ENCODE peak calls at places on chromosomes 6 and 20, in four cellular contexts. G is IMR-90, K is GM12878, J is endodermal cell. B is an unnamed sample.
A peak's percentile ranks its signal among the peaks of the same experiment; 100 is the strongest.

GRCh38 chr6:168058691-168059551 is 20.1 kb downstream of the FRMD1 start:
- DNase-seq in G (no peak), K (no peak), J (peak; percentile 82), B (no peak)

GRCh38 chr20:42018979-42019378 is 400.8 kb upstream of the CHD6 start:
- DNase-seq in G (no peak), K (no peak), J (peak; percentile 68), B (no peak)

GRCh38 chr20:1924910-1925861 is 30.0 kb downstream of the SIRPA start:
- DNase-seq in G (no peak), K (no peak), J (peak; percentile 61), B (no peak)

GRCh38 chr6:130269969-130270635 is 47.4 kb upstream of the SAMD3 start:
- DNase-seq in G (no peak), K (no peak), J (no peak), B (no peak)

GRCh38 chr20:58199058-58199457 is 29.4 kb downstream of the ANKRD60 start:
- DNase-seq in G (no peak), K (no peak), J (no peak), B (no peak)

GRCh38 chr20:6473197-6473596 is 294.3 kb upstream of the BMP2 start:
- DNase-seq in G (peak; percentile 45), K (no peak), J (no peak), B (peak; percentile 6)

GRCh38 chr6:162389353-162390085 is 338.0 kb downstream of the PRKN start:
- DNase-seq in G (no peak), K (no peak), J (no peak), B (no peak)

GRCh38 chr6:26175428-26176181 is 88.4 kb downstream of the HFE start:
- DNase-seq in G (peak; percentile 75), K (no peak), J (peak; percentile 80), B (peak; percentile 85)

GRCh38 chr6:169620171-169621125 is 81.4 kb downstream of the WDR27 start:
- DNase-seq in G (peak; percentile 86), K (no peak), J (peak; percentile 71), B (peak; percentile 45)

GRCh38 chr6:137043710-137044365 is 927 bp downstream of the IL20RA start:
- DNase-seq in G (peak; percentile 28), K (no peak), J (no peak), B (peak; percentile 64)

GRCh38 chr6:102662851-102663250 is 1269.3 kb downstream of the GRIK2 start:
- DNase-seq in G (no peak), K (no peak), J (no peak), B (peak; percentile 64)

GRCh38 chr6:162249907-162250642 is 477.5 kb downstream of the PRKN start:
- DNase-seq in G (no peak), K (no peak), J (no peak), B (no peak)

GRCh38 chr6:118755941-118756646 is 104.7 kb upstream of the CEP85L start:
- DNase-seq in G (no peak), K (no peak), J (no peak), B (no peak)

GRCh38 chr6:85449818-85450577 is at the start of gene NT5E:
- DNase-seq in G (peak; percentile 69), K (no peak), J (peak; percentile 93), B (peak; percentile 86)

GRCh38 chr6:163877877-163878639 is 463.5 kb downstream of the QKI start:
- DNase-seq in G (no peak), K (no peak), J (no peak), B (no peak)

GRCh38 chr6:166167258-166167731 is 356 bp downstream of the TBXT start:
- DNase-seq in G (no peak), K (no peak), J (peak; percentile 83), B (no peak)

GRCh38 chr6:166162599-166163342 is 4.9 kb downstream of the TBXT start:
- DNase-seq in G (no peak), K (no peak), J (no peak), B (no peak)

GRCh38 chr6:166167801-166168615 is at the start of gene TBXT:
- DNase-seq in G (no peak), K (peak; percentile 51), J (peak; percentile 91), B (no peak)

GRCh38 chr6:166166314-166167257 is 1.1 kb downstream of the TBXT start:
- DNase-seq in G (no peak), K (no peak), J (peak; percentile 69), B (no peak)

DNA sequence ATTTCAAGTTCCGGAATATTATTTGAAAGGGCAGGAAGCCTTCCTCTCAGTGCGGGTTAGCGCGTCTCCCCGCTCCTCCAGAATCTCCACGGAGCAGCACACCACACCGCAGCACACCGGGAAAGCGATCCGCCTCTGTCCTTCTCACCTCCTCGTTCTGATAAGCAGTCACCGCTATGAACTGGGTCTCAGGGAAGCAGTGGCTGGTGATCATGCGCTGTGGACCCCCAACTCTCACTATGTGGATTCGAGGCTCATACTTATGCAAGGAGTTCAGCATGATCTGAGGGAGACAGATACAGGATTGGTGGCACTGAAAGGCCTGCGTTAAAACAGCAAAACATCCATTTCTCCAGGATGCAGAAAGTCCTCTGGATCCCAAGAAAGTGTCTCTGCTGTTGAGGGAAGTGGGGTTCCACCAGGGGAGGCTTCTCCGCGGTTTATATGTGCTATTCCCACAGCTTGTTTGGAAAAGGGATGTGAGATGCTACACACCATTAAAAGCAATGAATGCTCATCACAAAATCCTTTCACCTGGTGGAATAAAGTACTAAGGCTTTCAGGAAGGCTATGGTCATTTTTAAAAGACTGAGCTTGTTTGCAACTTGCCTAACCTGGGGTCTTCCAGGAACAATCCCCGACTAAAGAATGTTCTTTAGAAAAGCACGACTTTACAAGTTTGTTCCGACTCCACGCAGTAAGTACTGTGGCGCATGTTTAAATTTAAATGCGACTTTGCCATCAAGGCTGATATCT is 1.9 kb downstream of the TBXT start:
- DNase-seq in G (no peak), K (no peak), J (peak; percentile 63), B (no peak)
- H3K4me3 ChIP-seq in G (no peak overlapping the region), K (peak overlapping the region; percentile 47), J (peak overlapping the region; percentile 73), B (no peak overlapping the region)

GRCh38 chr6:79425589-79426311 is 111.5 kb downstream of the LCA5 start:
- DNase-seq in G (no peak), K (no peak), J (no peak), B (no peak)
- H3K4me1 ChIP-seq in G (peaks cover 2% of the 10 kb centered on the region), K (no peaks in the 10 kb centered on the region), J (no peaks in the 10 kb centered on the region), B (peaks cover 17% of the 10 kb centered on the region)

GRCh38 chr20:59777321-59777705 is 156.1 kb downstream of the SYCP2 start:
- DNase-seq in G (no peak), K (no peak), J (no peak), B (no peak)

GRCh38 chr20:59776059-59776603 is 157.3 kb downstream of the SYCP2 start:
- DNase-seq in G (no peak), K (no peak), J (peak; percentile 17), B (no peak)

GRCh38 chr20:59777814-59778575 is 155.4 kb downstream of the SYCP2 start:
- DNase-seq in G (no peak), K (no peak), J (peak; percentile 27), B (no peak)

GRCh38 chr20:59775221-59776055 is 158.0 kb downstream of the SYCP2 start:
- DNase-seq in G (no peak), K (no peak), J (peak; percentile 40), B (no peak)

DNA sequence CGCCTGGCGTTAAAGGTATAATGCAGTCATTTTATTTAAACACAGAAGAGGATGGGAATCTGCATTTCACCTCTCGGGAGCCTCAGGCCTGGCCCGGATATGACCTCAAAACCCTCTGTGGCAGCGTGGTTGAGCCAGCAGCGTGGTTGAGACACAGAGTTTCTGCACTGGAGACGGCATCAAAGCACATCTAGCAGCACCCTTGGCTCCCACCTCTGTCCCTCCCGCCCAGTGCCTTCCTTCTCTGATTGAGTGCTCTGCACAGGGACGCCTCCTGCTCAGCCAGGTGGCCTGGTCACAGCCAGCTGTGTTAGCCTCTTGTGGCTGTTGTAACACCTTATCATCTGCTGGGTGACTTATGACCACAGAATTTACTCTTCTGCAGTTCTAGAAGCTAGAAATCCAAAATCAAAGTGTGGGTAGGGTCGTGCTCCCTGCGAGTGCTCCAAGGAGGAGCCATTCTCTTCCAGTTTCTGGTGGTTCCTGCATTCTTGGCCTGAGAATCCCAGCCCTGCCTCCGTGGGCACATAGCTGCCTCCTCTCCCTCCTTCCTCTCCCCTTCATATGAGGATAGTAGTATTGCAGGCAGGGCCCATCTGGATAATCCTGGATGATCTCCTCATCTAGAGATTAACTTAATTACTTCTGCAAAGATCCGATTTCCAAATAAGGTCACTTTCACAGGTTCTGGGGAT is 156.7 kb downstream of the SYCP2 start:
- DNase-seq in G (no peak), K (no peak), J (peak; percentile 16), B (no peak)
- H3K9me3 ChIP-seq in G (peaks cover 9% of the 10 kb centered on the region), K (no peaks in the 10 kb centered on the region), J (no peaks in the 10 kb centered on the region), B (no peaks in the 10 kb centered on the region)

GRCh38 chr6:3052481-3053230 is 15.6 kb upstream of the RIPK1 start:
- DNase-seq in G (no peak), K (no peak), J (peak; percentile 48), B (no peak)
- H3K4me3 ChIP-seq in G (no peak overlapping the region), K (no peak overlapping the region), J (peak overlapping the region; percentile 71), B (peak overlapping the region; percentile 80)